ENCODE peak calls at places on chromosomes 4 and X, in four cellular contexts. B, R, M and T are unnamed samples.
A peak's percentile ranks its signal among the peaks of the same experiment; 100 is the strongest.

GRCh38 chrX:11105080-11105479 is 6.1 kb upstream of the HCCS start:
- DNase-seq in B (no peak), M (no peak), R (no peak), T (no peak)

GRCh38 chrX:19865567-19866363 is 21.6 kb downstream of the SH3KBP1 start:
- DNase-seq in R (no peak), B (no peak), M (no peak), T (no peak)

GRCh38 chrX:122094611-122095010 is 1047.2 kb downstream of the GLUD2 start:
- DNase-seq in R (no peak), B (no peak), M (no peak), T (no peak)

GRCh38 chr4:55854132-55854531 is 684 bp downstream of the EXOC1 start:
- DNase-seq in M (no peak), R (no peak), B (no peak), T (no peak)

GRCh38 chrX:133529578-133529977 is 114.3 kb upstream of the GPC4 start:
- DNase-seq in M (no peak), B (no peak), R (no peak), T (no peak)

GRCh38 chrX:68146054-68146453 is 287.2 kb downstream of the OPHN1 start:
- DNase-seq in B (no peak), R (no peak), M (no peak), T (no peak)

GRCh38 chrX:44974462-44974861 is 101.5 kb downstream of the KDM6A start:
- DNase-seq in B (no peak), R (no peak), M (no peak), T (no peak)

GRCh38 chr4:146379744-146380143 is 142.0 kb downstream of the SLC10A7 start:
- DNase-seq in R (no peak), B (no peak), M (no peak), T (no peak)

GRCh38 chr4:138078751-138079150 is 163.4 kb downstream of the SLC7A11 start:
- DNase-seq in B (no peak), R (no peak), M (no peak), T (no peak)

GRCh38 chr4:165971941-165972340 is 98.9 kb downstream of the TLL1 start:
- DNase-seq in B (no peak), M (no peak), R (no peak), T (no peak)

GRCh38 chr4:48275247-48275646 is 5.6 kb upstream of the TEC start:
- DNase-seq in M (no peak), R (no peak), B (no peak), T (no peak)

GRCh38 chrX:27444093-27444908 is 18.8 kb downstream of the PPP4R3C start:
- DNase-seq in R (no peak), M (no peak), B (no peak), T (no peak)

GRCh38 chr4:81032805-81033684 is 2.5 kb downstream of the BMP3 start:
- DNase-seq in B (no peak), R (no peak), M (no peak), T (no peak)

GRCh38 chrX:71296806-71297205 is 4.7 kb upstream of the ITGB1BP2 start:
- DNase-seq in B (no peak), R (no peak), M (no peak), T (no peak)

GRCh38 chr4:94827481-94828110 is 69.8 kb downstream of the BMPR1B start:
- DNase-seq in B (no peak), R (no peak), M (no peak), T (no peak)

GRCh38 chr4:3491681-3492405 is 28.7 kb downstream of the DOK7 start:
- DNase-seq in M (no peak), R (peak; percentile 59), B (no peak), T (no peak)

GRCh38 chrX:113947548-113947947 is 636.3 kb upstream of the HTR2C start:
- DNase-seq in M (no peak), R (no peak), B (no peak), T (no peak)

GRCh38 chr4:128461300-128462103 is 173.9 kb upstream of the PGRMC2 start:
- DNase-seq in B (no peak), M (peak; percentile 38), R (no peak), T (no peak)

GRCh38 chrX:48458711-48459110 is 11.3 kb downstream of the SLC38A5 start:
- DNase-seq in R (no peak), B (no peak), M (no peak), T (no peak)

GRCh38 chr4:36990108-36990872 is 254.3 kb upstream of the NWD2 start:
- DNase-seq in M (no peak), R (no peak), B (no peak), T (peak; percentile 54)

GRCh38 chr4:118265312-118266144 is 87.3 kb downstream of the PRSS12 start:
- DNase-seq in M (peak; percentile 55), B (peak; percentile 48), R (peak; percentile 90), T (no peak)

GRCh38 chr4:141027421-141027820 is 105.8 kb downstream of the RNF150 start:
- DNase-seq in R (no peak), M (no peak), B (no peak), T (no peak)

GRCh38 chrX:34764842-34765241 is 107.8 kb upstream of the TMEM47 start:
- DNase-seq in R (no peak), B (no peak), M (no peak), T (no peak)

GRCh38 chr4:3228881-3229280 is 20.1 kb upstream of the MSANTD1 start:
- DNase-seq in M (peak; percentile 14), R (peak; percentile 41), B (peak; percentile 30), T (no peak)

GRCh38 chr4:1199556-1200331 is 27.4 kb upstream of the SPON2 start:
- DNase-seq in M (no peak), R (peak; percentile 35), B (peak; percentile 35), T (peak; percentile 2)

GRCh38 chrX:7515681-7516413 is 327.1 kb upstream of the VCX start:
- DNase-seq in M (no peak), R (no peak), B (no peak), T (no peak)

GRCh38 chrX:118189628-118190027 is 73.0 kb upstream of the KLHL13 start:
- DNase-seq in M (no peak), B (no peak), R (no peak), T (no peak)

GRCh38 chrX:47515941-47516649 is 33.1 kb upstream of the ZNF41 start:
- DNase-seq in B (no peak), R (no peak), M (no peak), T (no peak)

GRCh38 chr4:40462326-40462725 is 127.2 kb downstream of the CHRNA9 start:
- DNase-seq in R (no peak), M (no peak), B (no peak), T (peak; percentile 37)

GRCh38 chrX:118261136-118261535 is 84.8 kb upstream of the WDR44 start:
- DNase-seq in R (no peak), B (no peak), M (no peak), T (no peak)

GRCh38 chr4:143357161-143357845 is 20.6 kb downstream of the GAB1 start:
- DNase-seq in R (no peak), M (no peak), B (no peak), T (no peak)

GRCh38 chr4:137558951-137559350 is 26.7 kb upstream of the PCDH18 start:
- DNase-seq in B (no peak), R (no peak), M (no peak), T (no peak)

GRCh38 chrX:117973175-117974075 is 143.2 kb downstream of the KLHL13 start:
- DNase-seq in R (no peak), B (no peak), M (no peak), T (peak; percentile 6)

GRCh38 chrX:44447214-44447613 is 95.4 kb downstream of the FUNDC1 start:
- DNase-seq in M (no peak), R (no peak), B (no peak), T (no peak)

GRCh38 chrX:50066318-50066937 is 134.4 kb downstream of the AKAP4 start:
- DNase-seq in R (no peak), M (no peak), B (no peak), T (no peak)

GRCh38 chr4:100679926-100680325 is 162.1 kb upstream of the EMCN start:
- DNase-seq in R (no peak), M (no peak), B (no peak), T (no peak)

DNA sequence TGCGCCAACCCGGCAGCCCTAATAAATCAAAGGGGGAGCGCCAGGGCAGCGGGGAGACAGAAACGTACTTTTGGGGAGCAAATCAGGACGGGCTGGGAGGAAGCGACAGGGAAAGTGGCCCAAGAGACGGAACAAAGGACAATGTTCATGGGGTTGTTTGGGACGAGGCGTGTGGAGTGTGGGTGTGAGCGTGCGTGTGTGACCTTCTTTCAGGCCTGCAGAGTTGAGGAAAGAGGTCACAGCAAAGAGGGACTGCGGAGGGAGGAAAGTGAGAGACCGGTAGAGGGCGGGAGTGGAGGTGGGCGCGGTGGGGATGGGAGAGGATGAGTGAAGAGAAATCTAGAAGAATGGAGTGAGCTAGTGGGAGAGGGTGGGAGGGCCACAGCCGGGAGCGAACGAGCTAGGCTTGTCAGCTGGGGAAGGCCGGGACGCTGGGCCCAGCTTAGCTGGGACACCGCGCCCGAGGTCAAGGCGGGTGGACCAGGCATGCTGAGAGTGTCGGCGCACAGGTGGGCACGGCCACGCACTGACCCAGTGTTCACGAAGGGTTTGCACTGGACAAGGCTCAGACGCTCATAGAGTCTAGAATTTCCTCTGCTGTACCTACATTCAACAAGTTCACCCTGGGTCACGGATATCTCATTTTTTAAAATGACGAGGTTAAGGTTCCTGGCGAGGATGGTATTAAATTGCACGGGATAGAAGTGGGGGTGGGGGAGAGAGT is 14.7 kb upstream of the PITX2 start:
- DNase-seq in R (peak; percentile 40), M (no peak), B (no peak), T (no peak)
- H3K27me3 ChIP-seq in R (peaks cover 63% of the 10 kb centered on the region), M (no peaks in the 10 kb centered on the region), B (peaks cover 2% of the 10 kb centered on the region), T (no peaks in the 10 kb centered on the region)

DNA sequence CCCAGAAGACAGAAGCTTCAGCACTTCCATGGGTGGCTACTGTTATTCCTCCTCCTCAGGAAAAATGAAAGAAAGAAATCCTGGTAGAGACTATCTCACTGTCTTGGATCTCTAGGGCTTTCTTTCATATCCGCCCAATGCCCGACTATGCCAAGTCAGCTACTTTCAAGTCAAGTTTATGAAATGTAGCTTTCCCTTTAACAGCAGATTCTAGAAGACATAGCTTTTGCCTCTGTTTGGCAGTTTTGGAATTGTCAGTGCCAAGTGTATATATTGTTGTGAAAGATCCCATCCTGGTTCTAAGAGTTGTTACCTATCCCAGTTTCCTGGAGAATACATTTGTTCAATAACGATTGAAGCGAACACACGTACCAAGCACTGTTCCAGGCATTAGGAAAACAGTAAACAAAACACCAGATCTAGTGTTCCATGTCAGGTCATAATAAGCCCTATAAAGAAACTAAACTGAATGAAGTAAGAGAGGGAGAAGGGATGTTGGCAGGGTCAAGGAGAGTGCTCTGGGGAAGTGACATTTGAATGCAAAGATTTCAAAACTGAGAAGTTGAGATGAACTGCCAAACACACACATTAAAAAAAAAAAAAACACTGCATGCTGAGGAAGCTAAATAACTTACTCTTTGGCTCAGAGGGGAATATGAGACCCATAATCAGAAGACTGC is 14.5 kb upstream of the ENAM start:
- DNase-seq in R (no peak), B (no peak), M (no peak), T (no peak)
- H3K4me3 ChIP-seq in R (no peak overlapping the region), B (peak overlapping the region; percentile 12), M (no peak overlapping the region), T (peak overlapping the region; percentile 17)

GRCh38 chrX:107775734-107776511 is at the start of gene TSC22D3:
- DNase-seq in R (peak; percentile 87), B (peak; percentile 86), M (peak; percentile 79), T (peak; percentile 34)
- H3K27me3 ChIP-seq in R (peaks cover 4% of the 10 kb centered on the region), B (no peaks in the 10 kb centered on the region), M (no peaks in the 10 kb centered on the region), T (peaks cover 1% of the 10 kb centered on the region)

GRCh38 chrX:24242649-24243556 is 71.0 kb downstream of the SUPT20HL2 start:
- DNase-seq in M (no peak), R (no peak), B (peak; percentile 76), T (peak; percentile 48)

GRCh38 chrX:24245201-24245600 is 68.7 kb downstream of the SUPT20HL2 start:
- DNase-seq in B (no peak), R (no peak), M (no peak), T (no peak)

GRCh38 chrX:24248042-24248441 is 65.8 kb downstream of the SUPT20HL2 start:
- DNase-seq in R (no peak), B (no peak), M (no peak), T (no peak)

GRCh38 chrX:24241822-24242648 is 71.8 kb downstream of the SUPT20HL2 start:
- DNase-seq in M (no peak), B (no peak), R (no peak), T (no peak)

GRCh38 chrX:24243692-24244091 is 70.2 kb downstream of the SUPT20HL2 start:
- DNase-seq in R (no peak), B (no peak), M (no peak), T (no peak)
- H3K4me3 ChIP-seq in R (no peak overlapping the region), B (no peak overlapping the region), M (no peak overlapping the region), T (no peak overlapping the region)